ENCODE peak calls at places on chromosomes 6 and 20, in seven cellular contexts. S is A673, O is HFF-Myc, W is mammary epithelial cell, Q is right atrium auricular region, T is brain microvascular endothelial cell, I is hepatocyte. H is an unnamed sample.
A peak's percentile ranks its signal among the peaks of the same experiment; 100 is the strongest.

GRCh38 chr20:4476903-4477302 is 244.8 kb upstream of the PRND start:
- DNase-seq in W (no peak), S (no peak), Q (no peak), O (no peak), I (no peak), T (no peak), H (no peak)

GRCh38 chr6:111605100-111605748 is 454 bp downstream of the TRAF3IP2 start:
- DNase-seq in W (peak; percentile 54), Q (peak; percentile 89), O (peak; percentile 85), I (peak; percentile 72), S (peak; percentile 62), T (peak; percentile 66), H (peak; percentile 71)

GRCh38 chr20:46226602-46227001 is 81.7 kb downstream of the CDH22 start:
- DNase-seq in W (peak; percentile 23), S (no peak), O (no peak), T (peak; percentile 39), I (no peak), Q (no peak), H (no peak)

GRCh38 chr20:51220293-51220706 is 197.4 kb upstream of the KCNG1 start:
- DNase-seq in O (no peak), T (no peak), I (peak; percentile 22), Q (no peak), W (no peak), S (peak; percentile 52), H (peak; percentile 24)

GRCh38 chr6:114096553-114097172 is 125.7 kb upstream of the HDAC2 start:
- DNase-seq in O (no peak), Q (no peak), S (peak; percentile 61), I (peak; percentile 77), T (no peak), W (no peak), H (no peak)

GRCh38 chr20:44720994-44721784 is 6.0 kb downstream of the CCN5 start:
- DNase-seq in S (no peak), W (peak; percentile 80), T (peak; percentile 69), Q (peak; percentile 75), O (no peak), I (no peak), H (no peak)

GRCh38 chr20:33653900-33654596 is 8.1 kb upstream of the C20orf144 start:
- DNase-seq in I (peak; percentile 96), T (no peak), Q (no peak), S (no peak), W (peak; percentile 34), O (no peak), H (no peak)

GRCh38 chr6:2209226-2209809 is 36.1 kb downstream of the GMDS start:
- DNase-seq in O (no peak), W (peak; percentile 50), Q (no peak), S (peak; percentile 14), T (peak; percentile 12), I (peak; percentile 67), H (no peak)

GRCh38 chr20:44154521-44155001 is 32.4 kb downstream of the JPH2 start:
- DNase-seq in T (no peak), O (no peak), S (no peak), Q (no peak), W (peak; percentile 67), I (no peak), H (no peak)

GRCh38 chr20:51014797-51015722 is 7.8 kb downstream of the KCNG1 start:
- DNase-seq in I (peak; percentile 80), T (peak; percentile 62), W (peak; percentile 35), S (peak; percentile 75), Q (peak; percentile 60), O (peak; percentile 55), H (no peak)

GRCh38 chr20:11734431-11734830 is 183.3 kb upstream of the BTBD3 start:
- DNase-seq in T (no peak), Q (no peak), W (no peak), I (no peak), O (no peak), S (no peak), H (no peak)

GRCh38 chr6:53647437-53648094 is 18.0 kb downstream of the KLHL31 start:
- DNase-seq in O (no peak), S (no peak), T (no peak), I (no peak), W (peak; percentile 50), Q (no peak), H (no peak)

GRCh38 chr6:141151710-141152417 is 980.9 kb upstream of the GJE1 start:
- DNase-seq in O (no peak), T (no peak), S (no peak), W (no peak), I (no peak), Q (no peak), H (no peak)

GRCh38 chr20:60056345-60057122 is 98.3 kb downstream of the CDH26 start:
- DNase-seq in Q (peak; percentile 43), T (no peak), S (no peak), W (no peak), I (no peak), O (no peak), H (no peak)

GRCh38 chr6:132344811-132345210 is 56.5 kb downstream of the MOXD1 start:
- DNase-seq in I (no peak), W (no peak), Q (no peak), T (no peak), S (no peak), O (no peak), H (no peak)

GRCh38 chr6:116144590-116144989 is 18.7 kb upstream of the COL10A1 start:
- DNase-seq in Q (no peak), W (peak; percentile 71), I (no peak), O (peak; percentile 46), T (peak; percentile 87), S (no peak), H (no peak)

GRCh38 chr6:123745877-123746276 is 57.8 kb upstream of the NKAIN2 start:
- DNase-seq in S (no peak), W (peak; percentile 63), Q (no peak), O (no peak), T (peak; percentile 56), I (no peak), H (no peak)

GRCh38 chr6:15586528-15586927 is 76.3 kb downstream of the DTNBP1 start:
- DNase-seq in W (no peak), I (no peak), T (no peak), S (no peak), O (no peak), Q (no peak), H (no peak)

GRCh38 chr6:137873273-137873762 is 6.3 kb downstream of the TNFAIP3 start:
- DNase-seq in S (peak; percentile 64), I (peak; percentile 81), O (peak; percentile 50), W (peak; percentile 96), Q (peak; percentile 91), T (peak; percentile 93), H (peak; percentile 79)

GRCh38 chr6:107667790-107668189 is 156.3 kb downstream of the SCML4 start:
- DNase-seq in T (no peak), I (no peak), S (peak; percentile 38), W (no peak), Q (no peak), O (no peak), H (no peak)

GRCh38 chr6:76862966-76863365 is 600.3 kb downstream of the HTR1B start:
- DNase-seq in T (no peak), I (no peak), S (no peak), W (no peak), Q (no peak), O (no peak), H (no peak)

GRCh38 chr6:56595490-56596122 is 47.1 kb downstream of the DST start:
- DNase-seq in T (peak; percentile 23), I (peak; percentile 58), S (peak; percentile 80), W (peak; percentile 29), Q (no peak), O (no peak), H (peak; percentile 49)

GRCh38 chr6:24858154-24858801 is 59.6 kb upstream of the ARMH2 start:
- DNase-seq in I (no peak), S (no peak), W (peak; percentile 64), T (no peak), O (no peak), Q (no peak), H (peak; percentile 61)

GRCh38 chr6:166515072-166515810 is 71.2 kb downstream of the RAMACL start:
- DNase-seq in S (peak; percentile 58), Q (no peak), W (peak; percentile 80), T (peak; percentile 85), O (peak; percentile 59), I (peak; percentile 44), H (no peak)

GRCh38 chr6:75118925-75119515 is 86.8 kb downstream of the COL12A1 start:
- DNase-seq in S (no peak), Q (no peak), O (no peak), I (no peak), T (no peak), W (no peak), H (no peak)

GRCh38 chr20:17287503-17287902 is 60.7 kb downstream of the PCSK2 start:
- DNase-seq in T (no peak), W (no peak), I (no peak), Q (no peak), O (no peak), S (no peak), H (no peak)

GRCh38 chr20:10651227-10651990 is 22.4 kb downstream of the JAG1 start:
- DNase-seq in T (peak; percentile 73), I (peak; percentile 34), W (no peak), S (peak; percentile 76), Q (no peak), O (no peak), H (no peak)

GRCh38 chr6:153790048-153790447 is 249.0 kb upstream of the OPRM1 start:
- DNase-seq in W (peak; percentile 50), T (peak; percentile 97), S (peak; percentile 77), Q (no peak), I (peak; percentile 54), O (peak; percentile 14), H (no peak)

GRCh38 chr6:153787341-153787606 is 251.8 kb upstream of the OPRM1 start:
- DNase-seq in I (peak; percentile 75), S (no peak), W (no peak), Q (no peak), O (no peak), T (no peak), H (no peak)

GRCh38 chr6:153790881-153791473 is 248.1 kb upstream of the OPRM1 start:
- DNase-seq in Q (no peak), O (no peak), I (peak; percentile 13), T (peak; percentile 30), W (no peak), S (peak; percentile 65), H (no peak)
- TF ChIP-seq CTCF in Q (peak; percentile 29), O (no peak), I (peak; percentile 25), T (peak; percentile 42), W (no peak), S (peak; percentile 66), H (peak; percentile 40)

GRCh38 chr20:53954734-53955658 is 115.4 kb downstream of the BCAS1 start:
- DNase-seq in I (no peak), O (no peak), Q (no peak), S (no peak), W (no peak), T (no peak), H (no peak)
- H3K4me3 ChIP-seq in I (no peak overlapping the region), O (no peak overlapping the region), Q (no peak overlapping the region), S (no peak overlapping the region), W (no peak overlapping the region), T (no peak overlapping the region), H (no peak overlapping the region)

DNA sequence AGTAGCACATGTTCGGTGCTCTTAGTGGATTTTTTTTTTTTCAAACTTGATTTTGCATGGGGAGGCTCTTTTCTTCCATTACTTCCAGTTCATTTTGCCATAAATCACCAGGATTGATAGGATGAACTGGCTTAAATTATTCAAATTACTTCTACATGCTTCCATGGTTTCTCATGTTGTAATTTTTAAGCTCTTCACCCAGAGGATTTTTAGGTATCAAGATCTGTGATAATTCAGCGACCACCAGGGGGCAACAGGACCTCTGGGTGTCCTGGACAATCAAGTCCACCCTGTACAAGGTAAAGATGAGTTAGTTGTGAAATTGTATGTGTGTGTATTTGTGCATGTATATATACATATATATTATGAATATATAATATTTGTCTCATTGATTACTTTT is 4.2 kb upstream of the EPHA7 start:
- DNase-seq in T (peak; percentile 49), O (no peak), W (no peak), S (peak; percentile 82), Q (no peak), I (peak; percentile 73), H (no peak)
- TF ChIP-seq CTCF in T (peak; percentile 69), O (peak; percentile 37), W (peak; percentile 39), S (peak; percentile 70), Q (peak; percentile 49), I (peak; percentile 63), H (peak; percentile 48)

GRCh38 chr20:3248167-3248992 is 9.4 kb upstream of the SLC4A11 start:
- DNase-seq in O (no peak), I (peak; percentile 39), T (no peak), W (no peak), Q (peak; percentile 62), S (peak; percentile 32), H (no peak)
- H3K4me3 ChIP-seq in O (peak overlapping the region; percentile 26), I (no peak overlapping the region), T (peak overlapping the region; percentile 32), W (no peak overlapping the region), Q (peak overlapping the region; percentile 24), S (peak overlapping the region; percentile 28), H (no peak overlapping the region)